ENCODE peak calls at places on chromosomes 12 and 14, in seven cellular contexts. Q is A549; D is endothelial cell of umbilical vein; I is SJCRH30; F is stomach; N is HCT116; C is CD8-positive, alpha-beta T cell. Y is an unnamed sample.
A peak's percentile ranks its signal among the peaks of the same experiment; 100 is the strongest.

GRCh38 chr14:43503508-43503907 is 1003.6 kb downstream of the FSCB start:
- DNase-seq in Q (peak; percentile 0), D (no peak), I (peak; percentile 31), F (no peak), N (no peak), C (no peak), Y (no peak)

GRCh38 chr12:77325505-77325904 is 260.1 kb upstream of the E2F7 start:
- DNase-seq in Q (no peak), D (no peak), I (no peak), F (no peak), N (no peak), C (no peak), Y (no peak)

GRCh38 chr14:65813760-65814387 is 401.3 kb downstream of the FUT8 start:
- DNase-seq in Q (no peak), D (no peak), I (no peak), F (no peak), N (no peak), C (no peak), Y (peak; percentile 50)

GRCh38 chr12:104630230-104630670 is 173.5 kb downstream of the CHST11 start:
- DNase-seq in Q (no peak), D (no peak), I (peak; percentile 89), F (no peak), N (no peak), C (no peak), Y (no peak)

GRCh38 chr12:107258780-107259179 is 165.4 kb upstream of the CRY1 start:
- DNase-seq in Q (no peak), D (no peak), I (no peak), F (no peak), N (no peak), C (no peak), Y (no peak)

GRCh38 chr14:22888662-22889061 is 5.6 kb downstream of the REM2 start:
- DNase-seq in Q (no peak), D (no peak), I (no peak), F (no peak), N (no peak), C (no peak), Y (no peak)

GRCh38 chr12:95203477-95203843 is 13.8 kb downstream of the FGD6 start:
- DNase-seq in Q (no peak), D (no peak), I (no peak), F (no peak), N (no peak), C (no peak), Y (no peak)

GRCh38 chr12:116610971-116611541 is 51.9 kb downstream of the MAP1LC3B2 start:
- DNase-seq in Q (peak; percentile 48), D (peak; percentile 38), I (no peak), F (no peak), N (no peak), C (no peak), Y (no peak)

GRCh38 chr12:52280796-52281560 is 6.5 kb downstream of the KRT86 start:
- DNase-seq in Q (peak; percentile 100), D (no peak), I (peak; percentile 82), F (peak; percentile 47), N (peak; percentile 90), C (peak; percentile 15), Y (no peak)

GRCh38 chr12:100611031-100611430 is 37.5 kb downstream of the GAS2L3 start:
- DNase-seq in Q (no peak), D (no peak), I (no peak), F (no peak), N (no peak), C (no peak), Y (no peak)

GRCh38 chr12:7017870-7018349 is 366 bp downstream of the LPCAT3 start:
- DNase-seq in Q (no peak), D (no peak), I (peak; percentile 77), F (peak; percentile 29), N (no peak), C (no peak), Y (no peak)

GRCh38 chr12:46160081-46160980 is 108.5 kb downstream of the SLC38A1 start:
- DNase-seq in Q (no peak), D (no peak), I (peak; percentile 100), F (no peak), N (no peak), C (no peak), Y (no peak)

GRCh38 chr12:104190151-104190550 is 25.4 kb upstream of the TXNRD1 start:
- DNase-seq in Q (no peak), D (no peak), I (no peak), F (no peak), N (no peak), C (no peak), Y (no peak)

GRCh38 chr12:108457006-108457733 is 57.9 kb upstream of the FICD start:
- DNase-seq in Q (peak; percentile 68), D (peak; percentile 51), I (peak; percentile 62), F (no peak), N (peak; percentile 33), C (no peak), Y (peak; percentile 63)

GRCh38 chr14:96802963-96803362 is 5.8 kb downstream of the VRK1 start:
- DNase-seq in Q (no peak), D (no peak), I (no peak), F (no peak), N (no peak), C (no peak), Y (no peak)

GRCh38 chr12:22626429-22626828 is 1.5 kb downstream of the ETNK1 start:
- DNase-seq in Q (no peak), D (peak; percentile 42), I (peak; percentile 23), F (no peak), N (no peak), C (no peak), Y (no peak)

GRCh38 chr14:102949801-102950451 is 27.5 kb downstream of the AMN start:
- DNase-seq in Q (no peak), D (no peak), I (no peak), F (peak; percentile 89), N (no peak), C (no peak), Y (no peak)

GRCh38 chr14:72000907-72001306 is 68.7 kb downstream of the RGS6 start:
- DNase-seq in Q (no peak), D (no peak), I (peak; percentile 39), F (no peak), N (no peak), C (no peak), Y (no peak)

GRCh38 chr14:79265366-79265765 is 945.9 kb downstream of the DIO2 start:
- DNase-seq in Q (no peak), D (no peak), I (no peak), F (no peak), N (no peak), C (no peak), Y (no peak)

GRCh38 chr12:21825924-21826548 is 51.5 kb upstream of the KCNJ8 start:
- DNase-seq in Q (no peak), D (no peak), I (no peak), F (no peak), N (no peak), C (no peak), Y (no peak)

GRCh38 chr12:69639400-69640016 is 28.8 kb upstream of the LRRC10 start:
- DNase-seq in Q (peak; percentile 79), D (peak; percentile 66), I (peak; percentile 82), F (peak; percentile 67), N (peak; percentile 61), C (peak; percentile 65), Y (peak; percentile 35)

GRCh38 chr12:49644620-49644994 is 21.2 kb downstream of the PRPF40B start:
- DNase-seq in Q (peak; percentile 68), D (peak; percentile 69), I (peak; percentile 89), F (peak; percentile 79), N (peak; percentile 21), C (peak; percentile 90), Y (peak; percentile 63)

GRCh38 chr12:49643135-49643534 is 19.8 kb downstream of the PRPF40B start:
- DNase-seq in Q (no peak), D (no peak), I (no peak), F (no peak), N (no peak), C (no peak), Y (no peak)

GRCh38 chr12:49642370-49642802 is 19.0 kb downstream of the PRPF40B start:
- DNase-seq in Q (no peak), D (no peak), I (no peak), F (no peak), N (no peak), C (no peak), Y (no peak)

GRCh38 chr12:49645151-49646039 is 22.0 kb downstream of the PRPF40B start:
- DNase-seq in Q (no peak), D (no peak), I (no peak), F (no peak), N (no peak), C (no peak), Y (no peak)

GRCh38 chr12:49643961-49644619 is 20.7 kb downstream of the PRPF40B start:
- DNase-seq in Q (no peak), D (no peak), I (no peak), F (no peak), N (no peak), C (no peak), Y (no peak)
- H3K27ac ChIP-seq in Q (no peak overlapping the region), D (no peak overlapping the region), I (no peak overlapping the region), F (no peak overlapping the region), N (no peak overlapping the region), C (no peak overlapping the region), Y (no peak overlapping the region)

GRCh38 chr12:54416908-54417603 is 2.0 kb downstream of the ITGA5 start:
- DNase-seq in Q (no peak), D (no peak), I (no peak), F (no peak), N (no peak), C (no peak), Y (no peak)

GRCh38 chr12:54417712-54418440 is 1.2 kb downstream of the ITGA5 start:
- DNase-seq in Q (no peak), D (peak; percentile 43), I (peak; percentile 37), F (no peak), N (no peak), C (no peak), Y (no peak)

GRCh38 chr12:54419088-54419887 is at the start of gene ITGA5:
- DNase-seq in Q (peak; percentile 53), D (peak; percentile 75), I (peak; percentile 75), F (peak; percentile 66), N (peak; percentile 18), C (no peak), Y (no peak)

GRCh38 chr12:54420766-54421144 is 1.7 kb upstream of the ITGA5 start:
- DNase-seq in Q (no peak), D (peak; percentile 60), I (peak; percentile 53), F (no peak), N (no peak), C (no peak), Y (no peak)

GRCh38 chr12:54418441-54419087 is 502 bp downstream of the ITGA5 start:
- DNase-seq in Q (no peak), D (no peak), I (no peak), F (no peak), N (no peak), C (no peak), Y (no peak)
- H3K4me1 ChIP-seq in Q (peaks cover 66% of the 10 kb centered on the region), D (peaks cover 69% of the 10 kb centered on the region), I (peaks cover 15% of the 10 kb centered on the region), F (peaks cover 55% of the 10 kb centered on the region), N (peaks cover 19% of the 10 kb centered on the region), C (peaks cover 60% of the 10 kb centered on the region), Y (peaks cover 6% of the 10 kb centered on the region)

GRCh38 chr14:89342049-89342448 is 75.0 kb downstream of the FOXN3 start:
- DNase-seq in Q (no peak), D (no peak), I (no peak), F (no peak), N (no peak), C (no peak), Y (no peak)
- H3K27ac ChIP-seq in Q (no peak overlapping the region), D (no peak overlapping the region), I (no peak overlapping the region), F (no peak overlapping the region), N (no peak overlapping the region), C (no peak overlapping the region), Y (no peak overlapping the region)

DNA sequence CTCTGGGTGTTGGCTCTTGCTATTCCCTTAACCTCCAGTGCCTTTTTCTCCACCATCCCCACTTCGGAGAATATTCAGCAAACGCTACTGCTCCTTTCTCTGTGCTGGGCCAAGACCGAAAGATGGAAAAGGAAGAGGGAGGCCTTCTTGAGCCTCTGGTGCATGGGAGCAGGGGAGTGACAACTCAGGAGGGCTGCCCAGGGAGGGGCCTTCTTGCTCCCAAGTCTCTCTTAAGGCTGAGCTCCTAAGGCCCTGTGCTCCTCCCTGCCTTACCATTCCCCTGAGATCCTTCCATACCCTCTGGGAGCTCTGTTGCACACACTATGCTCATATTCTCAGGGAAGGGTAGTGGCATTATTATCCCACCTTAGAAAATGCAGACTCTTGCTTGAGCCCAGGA is 34.9 kb downstream of the SH2B3 start:
- DNase-seq in Q (no peak), D (no peak), I (no peak), F (no peak), N (no peak), C (no peak), Y (no peak)
- H3K4me1 ChIP-seq in Q (peaks cover 9% of the 10 kb centered on the region), D (peaks cover 75% of the 10 kb centered on the region), I (peaks cover 19% of the 10 kb centered on the region), F (peaks cover 81% of the 10 kb centered on the region), N (no peaks in the 10 kb centered on the region), C (peaks cover 83% of the 10 kb centered on the region), Y (peaks cover 10% of the 10 kb centered on the region)